ENCODE peak calls at places on chromosomes 6 and 20, in nine cellular contexts. B, O, R, A, V, D, W, G and N are unnamed samples.

GRCh38 chr20:4150095-4150492 is 134.7 kb upstream of the RNF24 start:
- DNase-seq in B (peak; percentile 78), O (no peak), R (no peak), A (no peak), V (no peak), D (no peak), W (peak; percentile 69), G (peak; percentile 54), N (no peak)

GRCh38 chr6:109393882-109394281 is 11.6 kb upstream of the CD164 start:
- DNase-seq in B (no peak), O (no peak), R (no peak), A (no peak), V (peak; percentile 79), D (no peak), W (no peak), G (peak; percentile 14), N (no peak)

GRCh38 chr20:32830437-32830836 is 10.7 kb downstream of the MAPRE1 start:
- DNase-seq in B (peak; percentile 74), O (no peak), R (no peak), A (no peak), V (no peak), D (no peak), W (peak; percentile 41), G (no peak), N (no peak)

GRCh38 chr20:36606171-36607116 is 865 bp downstream of the RAB5IF start:
- DNase-seq in B (peak; percentile 46), O (no peak), R (no peak), A (no peak), V (no peak), D (peak; percentile 46), W (peak; percentile 21), G (peak; percentile 49), N (no peak)

GRCh38 chr20:13638162-13638495 is 603 bp downstream of the TASP1 start:
- DNase-seq in B (no peak), O (no peak), R (no peak), A (no peak), V (peak; percentile 41), D (peak; percentile 38), W (peak; percentile 34), G (peak; percentile 32), N (no peak)

GRCh38 chr6:165647041-165647440 is 16.0 kb downstream of the PDE10A start:
- DNase-seq in B (no peak), O (no peak), R (no peak), A (no peak), V (no peak), D (no peak), W (no peak), G (no peak), N (no peak)

GRCh38 chr6:160030103-160030502 is 61.2 kb downstream of the IGF2R start:
- DNase-seq in B (peak; percentile 96), O (peak; percentile 90), R (peak; percentile 19), A (peak; percentile 87), V (peak; percentile 69), D (peak; percentile 80), W (peak; percentile 97), G (peak; percentile 82), N (no peak)

GRCh38 chr6:218153-219018 is 73.9 kb upstream of the DUSP22 start:
- DNase-seq in B (no peak), O (no peak), R (peak; percentile 71), A (no peak), V (no peak), D (no peak), W (no peak), G (no peak), N (no peak)

GRCh38 chr6:16179970-16180431 is 51.1 kb downstream of the MYLIP start:
- DNase-seq in B (no peak), O (no peak), R (peak; percentile 35), A (no peak), V (no peak), D (no peak), W (no peak), G (no peak), N (peak; percentile 11)

GRCh38 chr6:14638932-14639875 is 521.6 kb downstream of the CD83 start:
- DNase-seq in B (peak; percentile 53), O (peak; percentile 52), R (peak; percentile 54), A (no peak), V (no peak), D (peak; percentile 87), W (peak; percentile 57), G (peak; percentile 70), N (no peak)

GRCh38 chr20:29299811-29300578 is 1957.5 kb upstream of the DEFB115 start:
- DNase-seq in B (no peak), O (no peak), R (no peak), A (no peak), V (no peak), D (no peak), W (no peak), G (no peak), N (no peak)

GRCh38 chr20:29296256-29297230 is 1960.9 kb upstream of the DEFB115 start:
- DNase-seq in B (no peak), O (no peak), R (no peak), A (no peak), V (no peak), D (no peak), W (no peak), G (no peak), N (no peak)

GRCh38 chr20:29298271-29298590 is 1959.2 kb upstream of the DEFB115 start:
- DNase-seq in B (no peak), O (no peak), R (no peak), A (no peak), V (no peak), D (no peak), W (no peak), G (no peak), N (no peak)

GRCh38 chr20:29298759-29299613 is 1958.5 kb upstream of the DEFB115 start:
- DNase-seq in B (peak; percentile 16), O (no peak), R (no peak), A (no peak), V (no peak), D (no peak), W (peak; percentile 6), G (no peak), N (no peak)

DNA sequence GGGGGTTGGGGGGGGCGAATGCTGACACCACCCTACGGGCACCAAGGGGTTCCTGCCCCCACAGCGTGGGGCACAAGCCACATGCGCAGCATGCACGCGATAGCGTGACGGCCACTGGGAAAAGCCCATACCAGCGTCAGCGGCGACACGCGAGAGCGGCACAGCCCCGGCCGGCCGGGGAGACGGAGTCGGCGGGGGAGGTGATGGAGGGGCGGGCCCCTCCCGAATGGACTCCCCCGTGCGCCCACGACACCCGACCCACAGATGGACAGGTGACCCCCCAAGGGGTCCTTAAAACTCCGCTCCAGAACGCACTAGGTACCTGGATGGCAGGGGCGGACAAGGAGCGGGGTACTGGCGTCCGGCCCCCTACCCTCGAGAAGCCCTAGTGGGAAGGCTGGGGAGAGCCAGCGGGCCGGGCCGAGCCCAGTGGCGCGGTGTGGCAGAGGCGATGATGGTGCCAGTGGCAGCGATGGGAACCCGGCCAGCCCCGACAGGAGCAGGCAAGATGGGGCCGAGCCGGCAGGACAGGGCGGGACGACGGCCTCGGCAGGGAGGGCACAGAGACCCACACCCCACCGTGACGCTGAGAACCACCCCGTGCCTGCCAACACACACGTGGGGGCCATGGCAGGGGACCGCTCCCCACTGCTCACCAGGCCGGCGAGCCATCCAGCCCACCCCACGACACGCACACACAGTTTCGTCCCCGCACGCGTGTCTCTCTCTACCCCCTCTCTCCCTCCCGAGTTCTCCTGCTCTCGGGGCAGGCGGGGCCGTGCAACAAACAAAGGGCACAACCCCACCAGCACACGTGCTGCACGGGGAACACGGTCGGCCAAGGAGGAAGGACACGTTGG is 1959.8 kb upstream of the DEFB115 start:
- DNase-seq in B (no peak), O (no peak), R (no peak), A (no peak), V (no peak), D (no peak), W (no peak), G (no peak), N (no peak)
- H3K9me3 ChIP-seq in B (no peaks in the 10 kb centered on the region), O (peaks cover 67% of the 10 kb centered on the region), R (peaks cover 39% of the 10 kb centered on the region), A (peaks cover 70% of the 10 kb centered on the region), V (peaks cover 50% of the 10 kb centered on the region), D (no peaks in the 10 kb centered on the region), W (no peaks in the 10 kb centered on the region), G (peaks cover 38% of the 10 kb centered on the region), N (peaks cover 9% of the 10 kb centered on the region)

DNA sequence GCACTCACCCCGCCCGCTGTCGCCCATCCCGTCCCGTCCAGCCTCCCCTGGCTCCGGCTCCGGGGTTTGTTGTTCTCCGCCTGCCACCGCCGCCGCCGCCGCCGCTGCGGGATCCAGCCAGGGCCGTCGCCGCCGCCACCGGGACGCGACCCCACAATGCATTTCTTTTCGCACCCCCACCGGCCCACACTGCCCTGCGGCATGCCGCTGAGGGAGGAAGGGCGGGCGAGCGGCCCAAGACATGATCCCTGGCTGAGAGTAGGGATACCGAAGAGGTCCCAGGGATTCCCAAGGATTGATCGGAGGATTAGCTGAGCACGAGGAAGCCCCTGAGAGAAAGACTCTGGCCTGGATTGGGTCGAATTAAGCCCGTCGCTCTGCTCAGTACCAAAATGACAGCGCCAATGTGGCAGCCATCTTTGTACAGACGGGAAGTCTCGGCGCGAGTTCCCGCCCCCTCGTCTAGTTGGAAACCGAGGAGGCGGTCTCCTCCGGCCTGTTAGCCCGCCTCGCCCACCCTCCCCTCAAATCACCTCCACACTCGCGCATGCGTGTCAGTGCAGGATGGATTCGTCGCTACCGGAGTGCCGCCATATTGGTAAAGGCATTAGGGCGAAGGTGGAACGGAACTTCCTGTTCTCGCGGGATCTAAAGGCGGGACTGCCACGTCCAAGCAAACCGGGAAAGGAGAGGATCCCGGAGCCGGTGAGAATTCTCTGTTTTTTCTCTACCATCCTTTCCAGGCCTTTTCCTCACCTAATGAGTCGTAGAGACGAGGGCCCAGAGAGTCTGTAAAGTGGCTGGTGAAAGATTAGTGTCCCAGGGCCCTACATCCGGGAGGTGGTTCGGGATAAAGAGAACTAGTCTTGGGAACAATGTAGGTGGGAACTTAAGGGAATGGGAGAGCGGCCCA is at the start of the genes RXRB and SLC39A7:
- DNase-seq in B (peak; percentile 100), O (peak; percentile 99), R (peak; percentile 99), A (peak; percentile 98), V (peak; percentile 99), D (peak; percentile 100), W (peak; percentile 97), G (peak; percentile 100), N (peak; percentile 99)
- TF ChIP-seq CTCF in B (no peak), O (no peak), R (no peak), A (no peak), V (no peak), D (no peak), W (no peak), G (no peak), N (no peak)

DNA sequence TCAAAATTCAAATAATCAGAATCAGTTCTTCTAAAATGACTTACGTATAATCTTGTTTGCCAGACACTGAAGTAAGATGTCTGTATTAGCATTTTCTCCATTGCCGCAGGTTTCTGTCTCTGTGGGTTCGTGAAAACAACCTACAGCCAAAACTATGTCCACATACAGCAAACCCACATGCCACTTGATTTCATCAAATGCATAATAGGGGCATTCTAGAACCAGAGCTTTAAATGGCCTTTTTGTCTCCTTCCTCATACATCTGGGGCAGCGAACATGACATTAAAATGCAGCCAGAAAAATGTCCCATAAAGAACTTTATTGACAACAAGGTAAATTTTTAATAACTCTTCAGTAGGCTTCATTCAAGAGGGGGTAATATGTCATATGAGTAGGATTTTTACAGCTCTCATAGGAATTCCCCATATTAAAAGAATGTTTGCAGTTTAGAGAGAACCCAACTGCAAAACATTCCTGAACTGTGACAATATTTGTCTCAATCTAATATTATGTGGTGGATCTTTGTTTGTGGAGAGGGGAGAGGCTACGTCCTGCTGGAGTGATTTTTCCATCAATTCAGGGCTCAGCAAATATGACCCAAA is 90.1 kb upstream of the QKI start:
- DNase-seq in B (no peak), O (no peak), R (no peak), A (no peak), V (no peak), D (no peak), W (peak; percentile 56), G (no peak), N (no peak)
- H3K27ac ChIP-seq in B (no peak overlapping the region), O (peak overlapping the region; percentile 37), R (no peak overlapping the region), A (no peak overlapping the region), V (no peak overlapping the region), D (no peak overlapping the region), W (no peak overlapping the region), G (no peak overlapping the region), N (no peak overlapping the region)

GRCh38 chr6:11368760-11369159 is 136.3 kb upstream of the NEDD9 start:
- DNase-seq in B (no peak), O (no peak), R (no peak), A (no peak), V (peak; percentile 90), D (no peak), W (peak; percentile 55), G (no peak), N (no peak)
- H3K9me3 ChIP-seq in B (no peaks in the 10 kb centered on the region), O (no peaks in the 10 kb centered on the region), R (no peaks in the 10 kb centered on the region), A (no peaks in the 10 kb centered on the region), V (no peaks in the 10 kb centered on the region), D (no peaks in the 10 kb centered on the region), W (no peaks in the 10 kb centered on the region), G (no peaks in the 10 kb centered on the region), N (no peaks in the 10 kb centered on the region)